ENCODE peak calls at places on chromosomes 4 and X, in four cellular contexts. N is keratinocyte, E is brain microvascular endothelial cell, I is neural progenitor cell. B is an unnamed sample.

GRCh38 chr4:39873823-39874222 is 103.9 kb downstream of the PDS5A start:
- DNase-seq in I (no peak), E (peak), N (no peak), B (no peak)

GRCh38 chr4:76067652-76068286 is 6.7 kb upstream of the ART3 start:
- DNase-seq in N (no peak), I (peak), E (peak), B (peak)

GRCh38 chr4:19309365-19309764 is 942.3 kb upstream of the SLIT2 start:
- DNase-seq in N (no peak), I (peak), E (peak), B (no peak)

GRCh38 chrX:140664939-140665338 is 44.6 kb upstream of the LINC00632 start:
- DNase-seq in N (no peak), E (no peak), I (no peak), B (no peak)

GRCh38 chr4:108446554-108446953 is 173.8 kb upstream of the RPL34 start:
- DNase-seq in E (no peak), N (no peak), I (no peak), B (no peak)

GRCh38 chr4:7970031-7970946 is 30.6 kb upstream of the AFAP1 start:
- DNase-seq in N (no peak), E (peak), I (no peak), B (no peak)

GRCh38 chr4:41693629-41694028 is 54.9 kb downstream of the PHOX2B start:
- DNase-seq in E (peak), I (peak), N (no peak), B (no peak)

GRCh38 chrX:41369152-41369551 is 35.2 kb downstream of the DDX3X start:
- DNase-seq in N (no peak), I (no peak), E (no peak), B (no peak)

GRCh38 chr4:52788806-52789205 is 37.6 kb upstream of the ERVMER34-1 start:
- DNase-seq in N (no peak), I (peak), E (no peak), B (no peak)

GRCh38 chr4:33425916-33426315 is 2705.7 kb downstream of the PCDH7 start:
- DNase-seq in E (no peak), I (no peak), N (no peak), B (no peak)

GRCh38 chr4:39706334-39706733 is 8.4 kb downstream of the UBE2K start:
- DNase-seq in E (peak), N (peak), I (no peak), B (no peak)

GRCh38 chr4:11748169-11748872 is 319.6 kb upstream of the HS3ST1 start:
- DNase-seq in E (peak), I (no peak), N (no peak), B (no peak)

GRCh38 chrX:79366556-79366887 is 612 bp downstream of the ITM2A start:
- DNase-seq in E (no peak), I (no peak), N (no peak), B (no peak)

GRCh38 chrX:79365591-79365990 is 1.5 kb downstream of the ITM2A start:
- DNase-seq in E (no peak), I (no peak), N (no peak), B (no peak)

GRCh38 chrX:79366888-79367749 is at the start of gene ITM2A:
- DNase-seq in E (no peak), I (peak), N (no peak), B (no peak)

GRCh38 chrX:79369871-79370270 is 2.7 kb upstream of the ITM2A start:
- DNase-seq in N (no peak), I (no peak), E (no peak), B (no peak)

GRCh38 chrX:79367907-79368306 is 773 bp upstream of the ITM2A start:
- DNase-seq in E (no peak), I (no peak), N (no peak), B (no peak)
- H3K4me3 ChIP-seq in E (no peak), I (no peak), N (no peak), B (no peak)

GRCh38 chr4:183100827-183101226 is 1.8 kb downstream of the WWC2 start:
- DNase-seq in E (no peak), N (no peak), I (peak), B (no peak)
- H3K4me3 ChIP-seq in E (peak), N (peak), I (peak), B (no peak)

GRCh38 chrX:47360423-47361179 is 9.8 kb upstream of the ZNF157 start:
- DNase-seq in I (no peak), N (no peak), E (no peak), B (no peak)

GRCh38 chrX:47358387-47359065 is 11.9 kb upstream of the ZNF157 start:
- DNase-seq in I (no peak), E (no peak), N (no peak), B (no peak)

GRCh38 chrX:47366051-47366722 is 4.2 kb upstream of the ZNF157 start:
- DNase-seq in E (peak), I (peak), N (no peak), B (no peak)

DNA sequence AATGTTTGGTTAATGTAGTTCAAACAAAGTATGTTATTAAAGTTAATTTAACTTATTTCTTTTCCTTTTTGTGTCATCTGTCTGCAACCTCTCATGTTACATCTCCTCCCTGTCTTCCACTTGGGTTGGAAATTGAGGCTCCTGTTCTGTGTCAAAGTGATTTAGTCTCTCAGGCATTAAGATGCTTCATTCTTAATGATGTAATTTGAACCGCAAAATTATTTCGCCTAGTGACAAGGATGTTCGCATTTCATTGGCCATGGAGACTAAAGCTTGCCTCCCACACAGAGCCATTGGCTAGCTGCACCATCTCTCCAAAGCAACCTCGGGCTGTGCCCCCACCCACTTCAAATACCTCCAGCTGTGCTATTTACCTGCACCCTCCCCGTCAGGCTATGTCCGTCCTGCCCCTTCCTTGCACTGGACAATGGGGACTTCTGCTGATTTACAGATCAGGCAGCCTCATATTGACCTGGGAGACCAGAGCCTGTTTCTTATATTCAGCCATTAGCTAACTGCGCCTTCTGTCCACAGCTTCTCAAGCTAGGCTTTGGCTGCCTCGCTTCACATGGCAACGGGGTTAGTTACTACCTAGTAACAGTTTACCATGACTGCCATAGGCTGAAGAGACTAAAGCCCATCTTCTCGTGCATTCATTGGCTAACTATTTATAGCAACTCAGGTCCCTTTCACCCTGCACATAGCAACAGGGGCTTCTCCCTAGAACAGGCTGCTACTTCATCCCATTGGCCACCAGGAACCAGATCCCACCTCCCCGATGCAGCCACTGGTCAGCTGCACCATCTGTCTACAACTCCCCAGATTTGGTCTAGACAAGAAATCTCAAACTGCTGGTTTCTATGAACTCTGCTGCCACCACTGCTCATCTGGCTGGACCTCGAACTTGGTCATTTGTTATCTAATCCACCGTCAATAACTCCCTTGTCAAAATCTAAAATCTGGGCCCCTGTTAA is 8.6 kb upstream of the ZNF157 start:
- DNase-seq in I (peak), N (no peak), E (peak), B (peak)
- H3K4me3 ChIP-seq in I (peak), N (no peak), E (peak), B (peak)

GRCh38 chrX:66002832-66003680 is 36.8 kb downstream of the VSIG4 start:
- DNase-seq in N (no peak), I (no peak), E (no peak), B (no peak)

GRCh38 chrX:66005832-66006449 is 33.9 kb downstream of the VSIG4 start:
- DNase-seq in N (no peak), I (no peak), E (no peak), B (no peak)

GRCh38 chrX:66008403-66008970 is 31.4 kb downstream of the VSIG4 start:
- DNase-seq in N (no peak), E (no peak), I (no peak), B (no peak)

GRCh38 chrX:66007851-66008250 is 32.0 kb downstream of the VSIG4 start:
- DNase-seq in N (no peak), E (no peak), I (no peak), B (no peak)

GRCh38 chrX:66004928-66005831 is 34.7 kb downstream of the VSIG4 start:
- DNase-seq in N (no peak), E (no peak), I (no peak), B (no peak)
- H3K4me3 ChIP-seq in N (no peak), E (no peak), I (no peak), B (no peak)

GRCh38 chrX:20260885-20261284 is 5.8 kb downstream of the RPS6KA3 start:
- DNase-seq in E (no peak), N (no peak), I (no peak), B (no peak)

GRCh38 chrX:20266810-20267598 is at the start of gene RPS6KA3:
- DNase-seq in I (peak), N (no peak), E (peak), B (no peak)

GRCh38 chrX:20265221-20265725 is 1.4 kb downstream of the RPS6KA3 start:
- DNase-seq in E (peak), N (no peak), I (peak), B (no peak)

GRCh38 chrX:20265726-20266681 is 705 bp downstream of the RPS6KA3 start:
- DNase-seq in E (no peak), N (no peak), I (peak), B (no peak)

DNA sequence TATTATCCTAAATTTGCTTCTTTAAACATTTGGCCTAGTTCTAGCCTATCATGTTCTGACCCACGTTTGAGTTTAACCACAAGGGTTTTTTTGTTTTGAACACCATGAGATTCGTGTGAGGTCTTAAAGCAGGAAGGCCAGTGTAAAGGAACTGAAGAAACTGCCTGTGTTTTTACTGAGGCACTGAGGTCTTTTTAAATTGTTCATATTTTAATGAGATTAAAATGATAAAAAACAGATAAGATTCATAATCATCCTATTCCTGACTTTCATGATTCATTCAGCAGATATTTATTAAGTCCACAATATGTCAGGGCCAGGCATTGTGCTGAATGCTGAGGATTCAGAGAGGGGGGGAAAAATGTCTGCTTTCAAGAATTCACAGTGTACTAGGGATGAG is 3.2 kb downstream of the RPS6KA3 start:
- DNase-seq in I (no peak), E (peak), N (no peak), B (no peak)
- H3K4me3 ChIP-seq in I (no peak), E (no peak), N (no peak), B (no peak)

GRCh38 chrX:153494541-153495361 is at the start of gene BGN:
- DNase-seq in E (no peak), N (no peak), I (peak), B (no peak)

GRCh38 chrX:153495903-153496629 is 1.3 kb downstream of the BGN start:
- DNase-seq in E (no peak), I (no peak), N (no peak), B (no peak)

GRCh38 chrX:153493085-153493484 is 1.7 kb upstream of the BGN start:
- DNase-seq in N (no peak), I (no peak), E (no peak), B (no peak)

GRCh38 chrX:153494061-153494460 is 719 bp upstream of the BGN start:
- DNase-seq in N (no peak), I (no peak), E (no peak), B (no peak)

GRCh38 chrX:153495362-153495751 is 577 bp downstream of the BGN start:
- DNase-seq in I (no peak), N (no peak), E (no peak), B (no peak)
- H3K4me3 ChIP-seq in I (no peak), N (no peak), E (peak), B (no peak)

GRCh38 chr4:113708250-113708649 is 53.3 kb downstream of the CAMK2D start:
- DNase-seq in E (no peak), I (no peak), N (no peak), B (peak)
- H3K4me3 ChIP-seq in E (no peak), I (no peak), N (no peak), B (no peak)

DNA sequence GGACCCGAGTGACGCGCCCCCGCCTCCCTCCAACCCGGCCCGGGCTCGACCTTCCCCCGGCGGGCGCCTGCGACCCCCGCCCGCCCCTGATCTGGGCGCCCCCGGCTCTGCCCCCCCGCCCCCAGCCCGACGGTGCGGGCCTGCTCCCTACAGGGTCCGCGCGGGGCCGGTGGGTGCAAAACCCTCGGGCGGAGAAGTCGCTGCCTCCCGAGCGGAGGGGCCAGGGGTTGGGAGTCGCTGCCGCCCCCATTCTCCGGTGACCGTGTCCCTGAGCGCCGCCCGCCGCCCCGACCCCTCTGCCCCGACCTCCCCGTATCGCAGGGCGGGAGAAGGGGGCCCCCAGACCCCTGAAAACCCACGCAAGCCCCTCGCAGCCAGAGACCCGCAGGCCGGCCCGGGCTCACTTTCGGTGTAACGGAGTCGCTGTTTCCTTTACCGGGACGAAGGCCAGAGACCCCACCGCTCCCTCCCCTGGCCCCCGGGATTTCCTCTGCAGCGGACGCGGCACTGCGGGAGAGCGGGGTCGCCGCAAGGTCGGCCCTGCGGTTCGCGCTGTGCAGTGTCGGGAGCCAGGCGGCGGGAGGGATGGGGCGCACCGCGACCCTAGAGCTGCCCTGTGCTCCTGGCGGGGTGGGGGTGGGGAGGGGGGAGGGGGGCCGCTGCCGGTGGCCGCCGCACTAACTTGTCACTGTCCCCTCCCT is 729 bp upstream of the CPLX1 start:
- DNase-seq in N (no peak), I (peak), E (no peak), B (no peak)
- H3K4me3 ChIP-seq in N (no peak), I (peak), E (no peak), B (peak)